ENCODE peak calls at places on chromosome 3, in four cellular contexts. One of them, this sample, is unnamed.

GRCh38 chr3:194431553-194431952 is 32.5 kb upstream of the GP5 start:
- DNase-seq in activated gamma-delta T cell treated with Interleukin-2 at 50 U/mL for 16 hours: no peak
- DNase-seq in T follicular helper cell: no peak
- DNase-seq in GM23248: no peak
- DNase-seq in this sample: no peak

GRCh38 chr3:127792664-127793292 is 29.5 kb downstream of the MGLL start:
- DNase-seq in activated gamma-delta T cell treated with Interleukin-2 at 50 U/mL for 16 hours: no peak
- DNase-seq in T follicular helper cell: no peak
- DNase-seq in GM23248: peak
- DNase-seq in this sample: no peak

GRCh38 chr3:195808741-195809290 is 2.9 kb downstream of the MUC4 start:
- DNase-seq in activated gamma-delta T cell treated with Interleukin-2 at 50 U/mL for 16 hours: no peak
- DNase-seq in T follicular helper cell: no peak
- DNase-seq in GM23248: peak
- DNase-seq in this sample: no peak

GRCh38 chr3:119098620-119099222 is 47.2 kb upstream of the TEX55 start:
- DNase-seq in activated gamma-delta T cell treated with Interleukin-2 at 50 U/mL for 16 hours: no peak
- DNase-seq in T follicular helper cell: no peak
- DNase-seq in GM23248: peak
- DNase-seq in this sample: no peak

GRCh38 chr3:50028336-50028735 is 60.4 kb upstream of the RBM5 start:
- DNase-seq in activated gamma-delta T cell treated with Interleukin-2 at 50 U/mL for 16 hours: no peak
- DNase-seq in T follicular helper cell: no peak
- DNase-seq in GM23248: peak
- DNase-seq in this sample: no peak

GRCh38 chr3:89698208-89698830 is 590.9 kb downstream of the EPHA3 start:
- DNase-seq in activated gamma-delta T cell treated with Interleukin-2 at 50 U/mL for 16 hours: no peak
- DNase-seq in T follicular helper cell: no peak
- DNase-seq in GM23248: no peak
- DNase-seq in this sample: no peak

GRCh38 chr3:195458188-195458800 is 15.5 kb upstream of the ACAP2 start:
- DNase-seq in activated gamma-delta T cell treated with Interleukin-2 at 50 U/mL for 16 hours: no peak
- DNase-seq in T follicular helper cell: no peak
- DNase-seq in GM23248: no peak
- DNase-seq in this sample: peak

GRCh38 chr3:49273825-49274532 is 3.1 kb downstream of the C3orf62 start:
- DNase-seq in activated gamma-delta T cell treated with Interleukin-2 at 50 U/mL for 16 hours: no peak
- DNase-seq in T follicular helper cell: no peak
- DNase-seq in GM23248: no peak
- DNase-seq in this sample: no peak

GRCh38 chr3:181709537-181710279 is 2.0 kb upstream of the SOX2 start:
- DNase-seq in activated gamma-delta T cell treated with Interleukin-2 at 50 U/mL for 16 hours: peak
- DNase-seq in T follicular helper cell: peak
- DNase-seq in GM23248: peak
- DNase-seq in this sample: peak

GRCh38 chr3:29335438-29335837 is 54.6 kb downstream of the RBMS3 start:
- DNase-seq in activated gamma-delta T cell treated with Interleukin-2 at 50 U/mL for 16 hours: no peak
- DNase-seq in T follicular helper cell: no peak
- DNase-seq in GM23248: peak
- DNase-seq in this sample: no peak

GRCh38 chr3:181699171-181699903 is 12.4 kb upstream of the SOX2 start:
- DNase-seq in activated gamma-delta T cell treated with Interleukin-2 at 50 U/mL for 16 hours: no peak
- DNase-seq in T follicular helper cell: no peak
- DNase-seq in GM23248: no peak
- DNase-seq in this sample: no peak

This sample was measured in naive thymus-derived CD8-positive, alpha-beta T cell.